ENCODE peak calls at places on chromosomes 1 and 21, in seven cellular contexts. One of them, this sample, is unnamed.

GRCh38 chr1:21293537-21294265 is 3.4 kb upstream of the ECE1 start:
- DNase-seq in tibial artery: no peak
- DNase-seq in DND-41: no peak
- DNase-seq in astrocyte: no peak
- DNase-seq in gastrocnemius medialis: no peak
- DNase-seq in BE2C: no peak
- DNase-seq in Caco-2: no peak
- DNase-seq in this sample: no peak

GRCh38 chr1:163083690-163084089 is 14.5 kb downstream of the RGS4 start:
- DNase-seq in tibial artery: no peak
- DNase-seq in DND-41: no peak
- DNase-seq in astrocyte: peak; percentile 64
- DNase-seq in gastrocnemius medialis: no peak
- DNase-seq in BE2C: no peak
- DNase-seq in Caco-2: no peak
- DNase-seq in this sample: no peak

GRCh38 chr1:184854036-184854435 is 99.4 kb upstream of the EDEM3 start:
- DNase-seq in tibial artery: no peak
- DNase-seq in DND-41: no peak
- DNase-seq in astrocyte: no peak
- DNase-seq in gastrocnemius medialis: no peak
- DNase-seq in BE2C: no peak
- DNase-seq in Caco-2: no peak
- DNase-seq in this sample: no peak

GRCh38 chr1:37098196-37098595 is 63.9 kb upstream of the GRIK3 start:
- DNase-seq in tibial artery: no peak
- DNase-seq in DND-41: no peak
- DNase-seq in astrocyte: no peak
- DNase-seq in gastrocnemius medialis: no peak
- DNase-seq in BE2C: no peak
- DNase-seq in Caco-2: no peak
- DNase-seq in this sample: no peak

GRCh38 chr1:236608930-236609726 is 4.8 kb upstream of the HEATR1 start:
- DNase-seq in tibial artery: peak; percentile 70
- DNase-seq in DND-41: peak; percentile 51
- DNase-seq in astrocyte: peak; percentile 6
- DNase-seq in gastrocnemius medialis: peak; percentile 40
- DNase-seq in BE2C: peak; percentile 70
- DNase-seq in Caco-2: peak; percentile 75
- DNase-seq in this sample: peak; percentile 42

GRCh38 chr1:168609133-168609715 is 32.8 kb downstream of the XCL1 start:
- DNase-seq in tibial artery: peak; percentile 90
- DNase-seq in DND-41: no peak
- DNase-seq in astrocyte: peak; percentile 69
- DNase-seq in gastrocnemius medialis: peak; percentile 86
- DNase-seq in BE2C: peak; percentile 37
- DNase-seq in Caco-2: no peak
- DNase-seq in this sample: no peak

GRCh38 chr1:23037081-23037740 is 17.9 kb downstream of the KDM1A start:
- DNase-seq in tibial artery: no peak
- DNase-seq in DND-41: no peak
- DNase-seq in astrocyte: peak; percentile 71
- DNase-seq in gastrocnemius medialis: no peak
- DNase-seq in BE2C: no peak
- DNase-seq in Caco-2: no peak
- DNase-seq in this sample: no peak

GRCh38 chr1:178564086-178564782 is 51.3 kb downstream of the TEX35 start:
- DNase-seq in tibial artery: no peak
- DNase-seq in DND-41: no peak
- DNase-seq in astrocyte: peak; percentile 38
- DNase-seq in gastrocnemius medialis: no peak
- DNase-seq in BE2C: no peak
- DNase-seq in Caco-2: no peak
- DNase-seq in this sample: no peak

GRCh38 chr1:182270731-182271130 is 120.9 kb downstream of the GLUL start:
- DNase-seq in tibial artery: no peak
- DNase-seq in DND-41: no peak
- DNase-seq in astrocyte: no peak
- DNase-seq in gastrocnemius medialis: no peak
- DNase-seq in BE2C: no peak
- DNase-seq in Caco-2: no peak
- DNase-seq in this sample: no peak

GRCh38 chr1:221723018-221723917 is 18.6 kb downstream of the DUSP10 start:
- DNase-seq in tibial artery: no peak
- DNase-seq in DND-41: no peak
- DNase-seq in astrocyte: peak; percentile 85
- DNase-seq in gastrocnemius medialis: no peak
- DNase-seq in BE2C: no peak
- DNase-seq in Caco-2: no peak
- DNase-seq in this sample: no peak

GRCh38 chr1:195663549-195664280 is 944.5 kb downstream of the KCNT2 start:
- DNase-seq in tibial artery: no peak
- DNase-seq in DND-41: no peak
- DNase-seq in astrocyte: peak; percentile 84
- DNase-seq in gastrocnemius medialis: no peak
- DNase-seq in BE2C: no peak
- DNase-seq in Caco-2: no peak
- DNase-seq in this sample: peak; percentile 68

GRCh38 chr1:179121159-179121938 is 39.5 kb downstream of the TOR3A start:
- DNase-seq in tibial artery: no peak
- DNase-seq in DND-41: peak; percentile 15
- DNase-seq in astrocyte: no peak
- DNase-seq in gastrocnemius medialis: no peak
- DNase-seq in BE2C: peak; percentile 56
- DNase-seq in Caco-2: peak; percentile 53
- DNase-seq in this sample: no peak

GRCh38 chr1:228046421-228047182 is 35.9 kb upstream of the ARF1 start:
- DNase-seq in tibial artery: no peak
- DNase-seq in DND-41: no peak
- DNase-seq in astrocyte: no peak
- DNase-seq in gastrocnemius medialis: no peak
- DNase-seq in BE2C: no peak
- DNase-seq in Caco-2: no peak
- DNase-seq in this sample: no peak

GRCh38 chr21:28779914-28780313 is 212.8 kb downstream of the LTN1 start:
- DNase-seq in tibial artery: no peak
- DNase-seq in DND-41: no peak
- DNase-seq in astrocyte: no peak
- DNase-seq in gastrocnemius medialis: no peak
- DNase-seq in BE2C: no peak
- DNase-seq in Caco-2: no peak
- DNase-seq in this sample: no peak

GRCh38 chr1:18229620-18230019 is 122.0 kb downstream of the IGSF21 start:
- DNase-seq in tibial artery: no peak
- DNase-seq in DND-41: no peak
- DNase-seq in astrocyte: no peak
- DNase-seq in gastrocnemius medialis: no peak
- DNase-seq in BE2C: no peak
- DNase-seq in Caco-2: no peak
- DNase-seq in this sample: no peak

GRCh38 chr1:46459315-46459714 is 30.3 kb upstream of the DMBX1 start:
- DNase-seq in tibial artery: no peak
- DNase-seq in DND-41: no peak
- DNase-seq in astrocyte: no peak
- DNase-seq in gastrocnemius medialis: no peak
- DNase-seq in BE2C: no peak
- DNase-seq in Caco-2: no peak
- DNase-seq in this sample: no peak

DNA sequence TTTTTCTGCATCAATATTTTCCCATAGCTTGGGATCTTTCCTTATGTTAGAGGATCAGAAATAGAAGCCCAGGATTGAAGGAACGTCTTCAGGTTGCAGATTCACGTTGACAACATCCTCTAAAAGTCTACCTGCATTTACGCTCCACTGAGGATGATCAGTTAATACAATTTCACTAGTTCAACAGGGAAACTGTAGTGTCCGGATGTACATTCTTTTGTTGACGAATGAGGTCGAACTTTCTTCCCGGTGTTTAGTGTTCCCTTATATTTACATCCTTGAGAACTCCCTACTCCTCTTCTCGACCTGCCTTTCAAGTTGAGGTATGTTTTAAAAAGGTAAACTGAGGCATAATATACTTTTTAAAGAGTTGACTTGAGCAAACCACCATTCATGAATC is 74.8 kb downstream of the SIK1 start:
- DNase-seq in tibial artery: no peak
- DNase-seq in DND-41: no peak
- DNase-seq in astrocyte: no peak
- DNase-seq in gastrocnemius medialis: no peak
- DNase-seq in BE2C: no peak
- DNase-seq in Caco-2: no peak
- DNase-seq in this sample: no peak
- H3K4me1 ChIP-seq in tibial artery: no peaks in the 10 kb centered on the region
- H3K4me1 ChIP-seq in DND-41: no peaks in the 10 kb centered on the region
- H3K4me1 ChIP-seq in astrocyte: no peaks in the 10 kb centered on the region
- H3K4me1 ChIP-seq in gastrocnemius medialis: no peaks in the 10 kb centered on the region
- H3K4me1 ChIP-seq in BE2C: peaks cover 6% of the 10 kb centered on the region
- H3K4me1 ChIP-seq in Caco-2: peaks cover 5% of the 10 kb centered on the region
- H3K4me1 ChIP-seq in this sample: no peaks in the 10 kb centered on the region

DNA sequence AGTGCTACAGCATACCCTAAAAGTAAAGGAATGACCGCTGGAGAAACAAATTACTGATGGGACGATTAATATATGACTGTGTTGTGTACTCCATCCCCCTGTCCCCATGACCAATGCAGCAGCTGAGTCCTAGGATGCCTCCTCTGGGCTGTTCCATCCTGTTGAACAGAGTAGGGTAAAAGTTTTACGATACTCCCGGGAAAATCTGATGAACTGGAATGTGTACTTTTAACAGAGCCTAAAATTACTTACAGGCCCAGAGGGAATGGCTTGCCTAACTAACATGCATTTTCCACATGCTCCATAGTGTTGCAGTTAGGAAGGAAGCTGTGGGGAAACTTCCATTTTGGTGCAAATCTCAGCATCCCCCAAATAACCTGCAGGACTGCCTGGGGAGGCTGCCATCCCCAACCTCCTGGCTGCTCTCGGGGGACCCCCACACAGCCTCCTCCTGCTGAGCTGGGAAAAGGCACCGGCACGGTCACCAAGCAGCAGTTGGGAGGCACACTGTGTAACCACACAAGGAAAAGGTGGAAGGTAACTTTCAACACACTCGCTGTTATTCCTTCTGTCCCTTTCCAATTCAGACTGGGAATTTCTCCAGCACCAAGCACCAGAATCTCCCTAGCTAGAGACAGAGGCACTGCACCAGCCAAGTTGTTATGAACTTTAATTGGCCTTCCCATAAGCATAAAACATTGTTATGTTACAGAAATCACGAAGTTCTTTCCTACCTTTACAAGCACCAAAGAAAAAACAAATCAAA is 97.2 kb downstream of the BCAR3 start:
- DNase-seq in tibial artery: no peak
- DNase-seq in DND-41: no peak
- DNase-seq in astrocyte: no peak
- DNase-seq in gastrocnemius medialis: no peak
- DNase-seq in BE2C: no peak
- DNase-seq in Caco-2: peak; percentile 13
- DNase-seq in this sample: no peak
- TF ChIP-seq CTCF in tibial artery: peak; percentile 13
- TF ChIP-seq CTCF in DND-41: no peak
- TF ChIP-seq CTCF in astrocyte: no peak
- TF ChIP-seq CTCF in gastrocnemius medialis: no peak
- TF ChIP-seq CTCF in BE2C: no peak
- TF ChIP-seq CTCF in Caco-2: no peak
- TF ChIP-seq CTCF in this sample: no peak

DNA sequence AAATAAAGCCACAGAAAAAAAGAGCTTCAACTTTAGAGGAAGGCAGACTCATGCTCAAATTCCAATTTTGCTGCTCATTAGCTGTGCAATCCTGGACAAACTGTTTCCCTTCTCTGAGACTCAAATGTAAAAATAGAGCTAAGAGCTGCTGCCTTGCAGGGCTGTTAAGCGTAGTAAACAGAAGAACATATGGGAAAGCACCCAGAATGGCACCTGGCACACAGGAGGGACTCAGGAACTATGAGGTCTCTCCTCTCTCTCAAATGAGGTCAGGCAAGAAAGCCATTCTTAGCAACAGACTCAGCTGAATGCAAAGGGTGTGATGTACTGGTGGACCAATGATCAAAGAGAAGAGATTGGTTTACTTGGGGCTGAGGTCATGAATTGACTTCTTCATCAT is 61.3 kb downstream of the TRABD2B start:
- DNase-seq in tibial artery: no peak
- DNase-seq in DND-41: no peak
- DNase-seq in astrocyte: no peak
- DNase-seq in gastrocnemius medialis: no peak
- DNase-seq in BE2C: no peak
- DNase-seq in Caco-2: no peak
- DNase-seq in this sample: no peak
- H3K4me1 ChIP-seq in tibial artery: peaks cover 77% of the 10 kb centered on the region
- H3K4me1 ChIP-seq in DND-41: no peaks in the 10 kb centered on the region
- H3K4me1 ChIP-seq in astrocyte: no peaks in the 10 kb centered on the region
- H3K4me1 ChIP-seq in gastrocnemius medialis: no peaks in the 10 kb centered on the region
- H3K4me1 ChIP-seq in BE2C: peaks cover 5% of the 10 kb centered on the region
- H3K4me1 ChIP-seq in Caco-2: no peaks in the 10 kb centered on the region
- H3K4me1 ChIP-seq in this sample: no peaks in the 10 kb centered on the region

GRCh38 chr1:203038217-203038741 is 12.0 kb downstream of the PPFIA4 start:
- DNase-seq in tibial artery: peak; percentile 88
- DNase-seq in DND-41: no peak
- DNase-seq in astrocyte: peak; percentile 74
- DNase-seq in gastrocnemius medialis: peak; percentile 94
- DNase-seq in BE2C: no peak
- DNase-seq in Caco-2: no peak
- DNase-seq in this sample: peak; percentile 80
- TF ChIP-seq CTCF in tibial artery: peak; percentile 16
- TF ChIP-seq CTCF in DND-41: no peak
- TF ChIP-seq CTCF in astrocyte: no peak
- TF ChIP-seq CTCF in gastrocnemius medialis: no peak
- TF ChIP-seq CTCF in BE2C: no peak
- TF ChIP-seq CTCF in Caco-2: no peak
- TF ChIP-seq CTCF in this sample: peak; percentile 22

GRCh38 chr1:2231667-2232254 is 3.6 kb downstream of the SKI start:
- DNase-seq in tibial artery: peak; percentile 98
- DNase-seq in DND-41: no peak
- DNase-seq in astrocyte: peak; percentile 54
- DNase-seq in gastrocnemius medialis: peak; percentile 59
- DNase-seq in BE2C: peak; percentile 76
- DNase-seq in Caco-2: no peak
- DNase-seq in this sample: peak; percentile 49
- H3K4me1 ChIP-seq in tibial artery: peaks cover 48% of the 10 kb centered on the region
- H3K4me1 ChIP-seq in DND-41: peaks cover 58% of the 10 kb centered on the region
- H3K4me1 ChIP-seq in astrocyte: peaks cover 49% of the 10 kb centered on the region
- H3K4me1 ChIP-seq in gastrocnemius medialis: peaks cover 74% of the 10 kb centered on the region
- H3K4me1 ChIP-seq in BE2C: no peaks in the 10 kb centered on the region
- H3K4me1 ChIP-seq in Caco-2: no peaks in the 10 kb centered on the region
- H3K4me1 ChIP-seq in this sample: peaks cover 8% of the 10 kb centered on the region

DNA sequence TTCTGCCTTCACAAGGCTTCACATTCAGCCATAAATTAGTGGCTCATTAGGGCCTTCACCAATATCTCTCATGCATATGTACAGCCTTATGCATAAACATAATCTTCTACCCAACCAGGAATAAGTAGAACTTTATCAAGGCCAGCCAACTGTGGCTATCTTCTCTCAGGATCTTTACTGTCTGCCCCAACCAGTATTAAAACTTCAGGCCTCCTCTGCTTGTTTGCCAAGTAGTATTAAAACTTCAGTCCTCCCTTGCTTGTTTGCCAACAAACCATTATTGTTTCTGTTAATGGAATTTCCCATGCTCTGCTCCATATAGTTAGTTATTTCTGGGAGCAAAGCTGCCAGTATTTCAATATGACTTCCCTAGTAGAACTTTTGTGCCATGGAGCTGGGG is 80.1 kb downstream of the SLC5A9 start:
- DNase-seq in tibial artery: no peak
- DNase-seq in DND-41: no peak
- DNase-seq in astrocyte: no peak
- DNase-seq in gastrocnemius medialis: no peak
- DNase-seq in BE2C: no peak
- DNase-seq in Caco-2: no peak
- DNase-seq in this sample: no peak
- TF ChIP-seq CTCF in tibial artery: no peak
- TF ChIP-seq CTCF in DND-41: no peak
- TF ChIP-seq CTCF in astrocyte: no peak
- TF ChIP-seq CTCF in gastrocnemius medialis: no peak
- TF ChIP-seq CTCF in BE2C: no peak
- TF ChIP-seq CTCF in Caco-2: no peak
- TF ChIP-seq CTCF in this sample: no peak